ENCODE peak calls at places on chromosomes 4 and X, in four cellular contexts. One of them, this sample, is unnamed.

GRCh38 chr4:77248805-77249204 is 91.8 kb downstream of the CCNG2 start:
- DNase-seq in coronary artery: no peak
- DNase-seq in IMR-90: no peak
- DNase-seq in endothelial cell: no peak
- DNase-seq in this sample: no peak

GRCh38 chr4:129239088-129239487 is 143.1 kb downstream of the C4orf33 start:
- DNase-seq in endothelial cell: no peak
- DNase-seq in IMR-90: no peak
- DNase-seq in coronary artery: no peak
- DNase-seq in this sample: peak

GRCh38 chr4:87078987-87079469 is 141.4 kb downstream of the KLHL8 start:
- DNase-seq in IMR-90: peak
- DNase-seq in coronary artery: no peak
- DNase-seq in endothelial cell: no peak
- DNase-seq in this sample: no peak

GRCh38 chrX:133405498-133406180 is 9.7 kb downstream of the GPC4 start:
- DNase-seq in coronary artery: peak
- DNase-seq in IMR-90: no peak
- DNase-seq in endothelial cell: no peak
- DNase-seq in this sample: no peak

GRCh38 chr4:139889194-139889762 is 223.7 kb downstream of the MGST2 start:
- DNase-seq in endothelial cell: no peak
- DNase-seq in coronary artery: no peak
- DNase-seq in IMR-90: no peak
- DNase-seq in this sample: no peak

GRCh38 chrX:48477960-48478755 is 2.2 kb downstream of the FTSJ1 start:
- DNase-seq in coronary artery: no peak
- DNase-seq in IMR-90: no peak
- DNase-seq in endothelial cell: no peak
- DNase-seq in this sample: no peak

GRCh38 chrX:72105436-72105835 is 26.3 kb downstream of the RTL5 start:
- DNase-seq in IMR-90: no peak
- DNase-seq in endothelial cell: no peak
- DNase-seq in coronary artery: no peak
- DNase-seq in this sample: no peak

GRCh38 chr4:185810746-185811508 is 1.1 kb downstream of the SORBS2 start:
- DNase-seq in IMR-90: no peak
- DNase-seq in coronary artery: no peak
- DNase-seq in endothelial cell: no peak
- DNase-seq in this sample: no peak

GRCh38 chrX:135345328-135345645 is 36.0 kb downstream of the ETDC start:
- DNase-seq in IMR-90: peak
- DNase-seq in endothelial cell: no peak
- DNase-seq in coronary artery: no peak
- DNase-seq in this sample: no peak

GRCh38 chr4:169957785-169958184 is 68.4 kb downstream of the MFAP3L start:
- DNase-seq in endothelial cell: no peak
- DNase-seq in coronary artery: no peak
- DNase-seq in IMR-90: no peak
- DNase-seq in this sample: no peak

GRCh38 chrX:69069876-69070275 is 95.4 kb downstream of the PJA1 start:
- DNase-seq in endothelial cell: no peak
- DNase-seq in IMR-90: no peak
- DNase-seq in coronary artery: no peak
- DNase-seq in this sample: no peak

GRCh38 chr4:140856692-140857091 is 100.5 kb upstream of the TBC1D9 start:
- DNase-seq in endothelial cell: no peak
- DNase-seq in IMR-90: peak
- DNase-seq in coronary artery: no peak
- DNase-seq in this sample: no peak

GRCh38 chr4:183580370-183580769 is 75.5 kb downstream of the ING2 start:
- DNase-seq in endothelial cell: no peak
- DNase-seq in IMR-90: no peak
- DNase-seq in coronary artery: no peak
- DNase-seq in this sample: no peak

GRCh38 chr4:85603437-85604336 is 128.7 kb downstream of the ARHGAP24 start:
- DNase-seq in coronary artery: no peak
- DNase-seq in IMR-90: no peak
- DNase-seq in endothelial cell: no peak
- DNase-seq in this sample: no peak

GRCh38 chr4:142883433-142883832 is 37.3 kb upstream of the INPP4B start:
- DNase-seq in coronary artery: no peak
- DNase-seq in endothelial cell: peak
- DNase-seq in IMR-90: peak
- DNase-seq in this sample: no peak
- TF ChIP-seq CTCF in coronary artery: no peak
- TF ChIP-seq CTCF in endothelial cell: no peak
- TF ChIP-seq CTCF in IMR-90: peak
- TF ChIP-seq CTCF in this sample: peak

GRCh38 chr4:7419961-7420660 is 14.6 kb downstream of the PSAPL1 start:
- DNase-seq in endothelial cell: no peak
- DNase-seq in coronary artery: peak
- DNase-seq in IMR-90: no peak
- DNase-seq in this sample: no peak
- TF ChIP-seq CTCF in endothelial cell: no peak
- TF ChIP-seq CTCF in coronary artery: no peak
- TF ChIP-seq CTCF in IMR-90: no peak
- TF ChIP-seq CTCF in this sample: no peak

DNA sequence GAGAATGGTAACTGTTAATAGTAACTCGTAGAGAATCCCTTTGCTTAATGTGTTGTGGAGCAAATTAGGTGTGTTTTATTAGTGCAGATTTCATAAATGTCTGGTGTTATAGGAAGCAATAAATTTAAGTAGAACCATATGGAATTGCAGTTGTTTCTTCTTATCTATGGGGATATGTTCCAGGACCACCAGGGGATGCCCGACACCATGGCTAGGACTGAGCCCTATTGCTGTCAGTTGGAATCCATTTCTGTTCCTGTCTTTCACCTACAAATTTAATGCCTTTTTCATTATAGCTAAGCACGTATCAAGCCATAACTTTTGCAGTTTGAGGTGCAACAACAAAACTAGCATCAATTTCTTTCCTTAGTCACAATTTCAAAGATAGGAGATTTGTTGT is 72.5 kb downstream of the DDIT4L start:
- DNase-seq in coronary artery: no peak
- DNase-seq in IMR-90: no peak
- DNase-seq in endothelial cell: no peak
- DNase-seq in this sample: no peak
- TF ChIP-seq CTCF in coronary artery: no peak
- TF ChIP-seq CTCF in IMR-90: peak
- TF ChIP-seq CTCF in endothelial cell: no peak
- TF ChIP-seq CTCF in this sample: no peak

GRCh38 chr4:6885953-6886557 is 23.6 kb upstream of the TBC1D14 start:
- DNase-seq in coronary artery: peak
- DNase-seq in IMR-90: peak
- DNase-seq in endothelial cell: no peak
- DNase-seq in this sample: no peak
- TF ChIP-seq CTCF in coronary artery: no peak
- TF ChIP-seq CTCF in IMR-90: peak
- TF ChIP-seq CTCF in endothelial cell: no peak
- TF ChIP-seq CTCF in this sample: no peak

DNA sequence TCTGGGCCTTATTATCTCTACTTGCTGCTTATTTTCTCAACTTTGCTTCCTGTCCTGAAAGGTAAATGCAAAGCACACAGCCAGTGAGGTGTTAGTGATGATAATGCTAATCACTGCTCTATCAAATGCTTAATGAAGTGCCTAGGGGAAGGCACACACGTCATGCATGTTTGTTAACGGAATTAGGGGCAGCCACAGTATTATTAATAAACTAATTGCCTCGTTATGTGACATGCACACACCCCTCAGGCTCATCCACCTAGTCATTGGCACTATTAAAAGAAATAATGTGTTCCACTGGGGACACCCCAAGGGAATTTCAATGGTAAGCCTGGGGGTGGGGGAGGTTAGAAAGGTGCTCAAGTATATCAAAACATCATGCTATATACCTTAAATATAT is 125.2 kb downstream of the GUCY2F start:
- DNase-seq in coronary artery: no peak
- DNase-seq in IMR-90: no peak
- DNase-seq in endothelial cell: no peak
- DNase-seq in this sample: no peak
- TF ChIP-seq CTCF in coronary artery: no peak
- TF ChIP-seq CTCF in IMR-90: no peak
- TF ChIP-seq CTCF in endothelial cell: no peak
- TF ChIP-seq CTCF in this sample: no peak

GRCh38 chr4:151362404-151363164 is 37.2 kb upstream of the SH3D19 start:
- DNase-seq in coronary artery: peak
- DNase-seq in IMR-90: peak
- DNase-seq in endothelial cell: peak
- DNase-seq in this sample: peak
- TF ChIP-seq CTCF in coronary artery: peak
- TF ChIP-seq CTCF in IMR-90: peak
- TF ChIP-seq CTCF in endothelial cell: peak
- TF ChIP-seq CTCF in this sample: peak

DNA sequence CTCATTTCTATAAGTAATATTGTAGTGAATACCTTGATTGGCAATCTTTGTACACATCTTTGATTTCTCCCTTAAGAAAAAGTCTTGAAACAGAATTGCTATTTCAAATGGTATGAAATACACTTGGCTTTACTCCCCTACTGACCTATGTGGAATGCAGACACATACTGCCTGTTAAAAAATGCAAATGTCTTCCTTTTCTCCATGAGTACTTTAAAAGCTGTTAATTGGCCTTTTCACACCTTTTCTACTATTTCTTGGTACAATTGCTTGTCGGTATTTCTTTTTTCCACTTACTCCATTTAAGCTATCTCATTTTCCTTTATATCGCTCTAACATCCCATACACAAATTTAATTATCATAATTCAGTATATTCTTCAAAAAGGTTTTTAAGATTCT is 87.2 kb downstream of the FRYL start:
- DNase-seq in coronary artery: no peak
- DNase-seq in endothelial cell: no peak
- DNase-seq in IMR-90: no peak
- DNase-seq in this sample: no peak
- TF ChIP-seq CTCF in coronary artery: no peak
- TF ChIP-seq CTCF in endothelial cell: no peak
- TF ChIP-seq CTCF in IMR-90: no peak
- TF ChIP-seq CTCF in this sample: no peak

DNA sequence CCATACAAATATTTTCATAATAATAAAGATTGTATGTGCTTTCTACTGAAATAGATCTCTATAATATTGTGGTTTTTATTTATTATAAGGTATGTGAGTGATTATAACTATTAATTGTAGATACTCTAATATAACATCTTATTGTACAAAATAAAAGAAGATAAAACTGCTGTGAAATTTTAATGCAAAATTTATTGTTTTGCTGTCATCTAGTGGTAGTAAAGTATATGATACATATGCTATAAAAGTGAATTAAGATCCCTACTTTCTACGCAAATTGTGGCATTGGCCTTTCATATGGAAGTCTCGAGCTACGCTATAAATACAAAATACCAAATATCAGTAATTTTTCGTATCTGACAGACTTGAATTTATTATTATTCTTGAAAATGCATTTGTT is 19.3 kb downstream of the YIPF7 start:
- DNase-seq in coronary artery: no peak
- DNase-seq in endothelial cell: no peak
- DNase-seq in IMR-90: no peak
- DNase-seq in this sample: no peak
- TF ChIP-seq CTCF in coronary artery: no peak
- TF ChIP-seq CTCF in endothelial cell: peak
- TF ChIP-seq CTCF in IMR-90: peak
- TF ChIP-seq CTCF in this sample: peak

GRCh38 chr4:57193996-57194675 is 84.0 kb upstream of the IGFBP7 start:
- DNase-seq in coronary artery: no peak
- DNase-seq in endothelial cell: no peak
- DNase-seq in IMR-90: no peak
- DNase-seq in this sample: no peak
- TF ChIP-seq CTCF in coronary artery: no peak
- TF ChIP-seq CTCF in endothelial cell: no peak
- TF ChIP-seq CTCF in IMR-90: no peak
- TF ChIP-seq CTCF in this sample: no peak

DNA sequence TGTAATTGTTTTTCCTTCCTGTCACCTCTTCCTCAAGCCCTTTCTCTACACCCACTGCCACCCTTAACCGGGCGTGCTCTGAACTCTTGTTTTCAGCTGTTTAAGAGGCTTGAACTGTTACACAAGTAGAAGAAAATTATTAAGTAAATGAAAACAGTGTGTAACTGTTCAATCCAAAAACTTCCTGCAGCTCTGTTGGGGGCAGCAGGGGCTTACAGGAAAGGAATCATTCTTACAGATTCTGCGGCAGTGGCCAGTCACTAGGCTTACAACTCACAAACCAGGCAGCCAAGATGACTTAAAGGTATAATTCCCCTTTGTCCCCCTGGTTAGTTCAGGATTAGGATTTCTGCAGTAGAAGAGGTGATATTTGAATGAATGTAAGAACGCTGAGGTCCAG is 70.2 kb upstream of the ETNPPL start:
- DNase-seq in endothelial cell: no peak
- DNase-seq in coronary artery: no peak
- DNase-seq in IMR-90: peak
- DNase-seq in this sample: no peak
- TF ChIP-seq CTCF in endothelial cell: no peak
- TF ChIP-seq CTCF in coronary artery: no peak
- TF ChIP-seq CTCF in IMR-90: peak
- TF ChIP-seq CTCF in this sample: no peak